ENCODE peak calls at places on chromosomes 12 and 14, in eight cellular contexts. C, V, K, R, E, J, W and X are unnamed samples.

GRCh38 chr12:54292083-54292930 is 8.5 kb downstream of the NFE2 start:
- DNase-seq in E (no peak), W (no peak), V (no peak), K (no peak), R (no peak), J (no peak), C (no peak), X (no peak)

GRCh38 chr12:107801150-107801549 is 26.6 kb downstream of the ASCL4 start:
- DNase-seq in C (no peak), K (no peak), V (no peak), E (no peak), J (no peak), R (no peak), W (no peak), X (no peak)

GRCh38 chr14:95507701-95508103 is 8.7 kb downstream of the SYNE3 start:
- DNase-seq in R (peak), K (no peak), C (no peak), V (no peak), E (no peak), W (no peak), J (no peak), X (no peak)

GRCh38 chr12:44839785-44840184 is 36.3 kb downstream of the NELL2 start:
- DNase-seq in R (no peak), W (no peak), V (no peak), C (no peak), J (no peak), E (no peak), K (no peak), X (no peak)

GRCh38 chr12:65121049-65121955 is at the start of gene WIF1:
- DNase-seq in C (no peak), J (no peak), V (no peak), W (peak), E (peak), K (peak), R (peak), X (peak)

GRCh38 chr14:100428727-100429126 is 105.6 kb downstream of the SLC25A47 start:
- DNase-seq in R (no peak), C (no peak), V (no peak), E (no peak), K (no peak), W (no peak), J (no peak), X (no peak)

GRCh38 chr12:28144532-28144931 is 45.7 kb upstream of the CCDC91 start:
- DNase-seq in J (no peak), K (no peak), E (no peak), W (no peak), V (no peak), R (no peak), C (no peak), X (no peak)

GRCh38 chr14:100304825-100305445 is 1.3 kb downstream of the SLC25A29 start:
- DNase-seq in E (peak), K (peak), V (no peak), C (no peak), R (peak), J (no peak), W (no peak), X (peak)

GRCh38 chr14:75340921-75341320 is 62.3 kb downstream of the FOS start:
- DNase-seq in R (no peak), J (peak), C (peak), V (no peak), E (no peak), W (no peak), K (no peak), X (peak)